ENCODE peak calls at places on chromosomes 5 and 9, in four cellular contexts. One of them, this sample, is unnamed.

GRCh38 chr5:15768936-15769335 is 269.0 kb downstream of the FBXL7 start:
- DNase-seq in SK-N-SH: no peak
- DNase-seq in WERI-Rb-1: no peak
- DNase-seq in HCT116: no peak
- DNase-seq in this sample: no peak

GRCh38 chr5:151118898-151119600 is 38.2 kb upstream of the TNIP1 start:
- DNase-seq in WERI-Rb-1: no peak
- DNase-seq in HCT116: no peak
- DNase-seq in SK-N-SH: no peak
- DNase-seq in this sample: no peak

GRCh38 chr5:541148-541887 is 17.1 kb upstream of the SLC9A3 start:
- DNase-seq in WERI-Rb-1: no peak
- DNase-seq in SK-N-SH: no peak
- DNase-seq in HCT116: no peak
- DNase-seq in this sample: peak

GRCh38 chr9:95506438-95506691 is 10.4 kb downstream of the PTCH1 start:
- DNase-seq in SK-N-SH: peak
- DNase-seq in WERI-Rb-1: peak
- DNase-seq in HCT116: no peak
- DNase-seq in this sample: no peak

GRCh38 chr5:4874097-4874496 is 266.0 kb upstream of the ADAMTS16 start:
- DNase-seq in HCT116: no peak
- DNase-seq in WERI-Rb-1: no peak
- DNase-seq in SK-N-SH: no peak
- DNase-seq in this sample: no peak

GRCh38 chr5:109354761-109355160 is 55.0 kb downstream of the PJA2 start:
- DNase-seq in WERI-Rb-1: no peak
- DNase-seq in HCT116: no peak
- DNase-seq in SK-N-SH: no peak
- DNase-seq in this sample: no peak

GRCh38 chr9:123828449-123828848 is 101.5 kb downstream of the DENND1A start:
- DNase-seq in WERI-Rb-1: no peak
- DNase-seq in SK-N-SH: peak
- DNase-seq in HCT116: no peak
- DNase-seq in this sample: no peak

GRCh38 chr9:10251490-10251889 is 361.3 kb downstream of the PTPRD start:
- DNase-seq in HCT116: no peak
- DNase-seq in WERI-Rb-1: no peak
- DNase-seq in SK-N-SH: no peak
- DNase-seq in this sample: no peak

GRCh38 chr5:174335682-174336364 is 290.3 kb downstream of the NSG2 start:
- DNase-seq in WERI-Rb-1: no peak
- DNase-seq in HCT116: no peak
- DNase-seq in SK-N-SH: no peak
- DNase-seq in this sample: no peak

GRCh38 chr5:44974813-44975212 is 166.1 kb downstream of the MRPS30 start:
- DNase-seq in SK-N-SH: no peak
- DNase-seq in WERI-Rb-1: no peak
- DNase-seq in HCT116: no peak
- DNase-seq in this sample: no peak

GRCh38 chr5:111830333-111830732 is 73.3 kb upstream of the NREP start:
- DNase-seq in SK-N-SH: no peak
- DNase-seq in HCT116: peak
- DNase-seq in WERI-Rb-1: no peak
- DNase-seq in this sample: no peak

GRCh38 chr5:168007286-168007685 is 284.2 kb upstream of the WWC1 start:
- DNase-seq in WERI-Rb-1: no peak
- DNase-seq in SK-N-SH: no peak
- DNase-seq in HCT116: no peak
- DNase-seq in this sample: no peak

GRCh38 chr9:17627641-17628040 is 48.8 kb downstream of the SH3GL2 start:
- DNase-seq in SK-N-SH: no peak
- DNase-seq in HCT116: no peak
- DNase-seq in WERI-Rb-1: peak
- DNase-seq in this sample: no peak

GRCh38 chr5:179267671-179268071 is 77.6 kb downstream of the ADAMTS2 start:
- DNase-seq in WERI-Rb-1: no peak
- DNase-seq in HCT116: no peak
- DNase-seq in SK-N-SH: peak
- DNase-seq in this sample: peak

GRCh38 chr9:27151693-27152397 is 42.8 kb downstream of the TEK start:
- DNase-seq in SK-N-SH: no peak
- DNase-seq in HCT116: no peak
- DNase-seq in WERI-Rb-1: no peak
- DNase-seq in this sample: no peak

GRCh38 chr5:28809811-28810750 is 1771.7 kb upstream of the CDH9 start:
- DNase-seq in SK-N-SH: peak
- DNase-seq in HCT116: no peak
- DNase-seq in WERI-Rb-1: no peak
- DNase-seq in this sample: no peak

GRCh38 chr5:155103164-155103563 is 89.6 kb downstream of the KIF4B start:
- DNase-seq in WERI-Rb-1: no peak
- DNase-seq in HCT116: no peak
- DNase-seq in SK-N-SH: peak
- DNase-seq in this sample: no peak

GRCh38 chr5:116068028-116068632 is 16.7 kb upstream of the COMMD10 start:
- DNase-seq in SK-N-SH: peak
- DNase-seq in WERI-Rb-1: no peak
- DNase-seq in HCT116: peak
- DNase-seq in this sample: no peak

GRCh38 chr9:85960688-85961093 is 19.7 kb downstream of the NAA35 start:
- DNase-seq in SK-N-SH: no peak
- DNase-seq in WERI-Rb-1: no peak
- DNase-seq in HCT116: no peak
- DNase-seq in this sample: no peak

GRCh38 chr5:138180183-138180782 is 1.4 kb downstream of the KIF20A start:
- DNase-seq in SK-N-SH: peak
- DNase-seq in WERI-Rb-1: peak
- DNase-seq in HCT116: peak
- DNase-seq in this sample: no peak

GRCh38 chr5:137975208-137975607 is 57.7 kb downstream of the FAM13B start:
- DNase-seq in SK-N-SH: no peak
- DNase-seq in WERI-Rb-1: no peak
- DNase-seq in HCT116: no peak
- DNase-seq in this sample: no peak

GRCh38 chr9:21357479-21358290 is 7.0 kb upstream of the IFNA6 start:
- DNase-seq in WERI-Rb-1: no peak
- DNase-seq in SK-N-SH: no peak
- DNase-seq in HCT116: no peak
- DNase-seq in this sample: no peak

GRCh38 chr5:10489810-10490426 is 48.2 kb downstream of the ROPN1L start:
- DNase-seq in SK-N-SH: no peak
- DNase-seq in HCT116: no peak
- DNase-seq in WERI-Rb-1: no peak
- DNase-seq in this sample: no peak

GRCh38 chr5:137734962-137735530 is 843 bp downstream of the KLHL3 start:
- DNase-seq in WERI-Rb-1: peak
- DNase-seq in HCT116: no peak
- DNase-seq in SK-N-SH: peak
- DNase-seq in this sample: peak

GRCh38 chr5:98504488-98504887 is 269.0 kb upstream of the RGMB start:
- DNase-seq in SK-N-SH: no peak
- DNase-seq in HCT116: no peak
- DNase-seq in WERI-Rb-1: no peak
- DNase-seq in this sample: no peak

GRCh38 chr9:118652935-118653334 is 716.3 kb downstream of the BRINP1 start:
- DNase-seq in HCT116: no peak
- DNase-seq in SK-N-SH: no peak
- DNase-seq in WERI-Rb-1: no peak
- DNase-seq in this sample: no peak

GRCh38 chr9:89536145-89536574 is 38.2 kb upstream of the SEMA4D start:
- DNase-seq in SK-N-SH: no peak
- DNase-seq in WERI-Rb-1: no peak
- DNase-seq in HCT116: no peak
- DNase-seq in this sample: no peak

GRCh38 chr5:140466981-140467742 is 65.5 kb downstream of the ANKHD1 start:
- DNase-seq in SK-N-SH: no peak
- DNase-seq in WERI-Rb-1: no peak
- DNase-seq in HCT116: no peak
- DNase-seq in this sample: no peak

GRCh38 chr9:5305741-5306140 is 1.2 kb upstream of the RLN2 start:
- DNase-seq in WERI-Rb-1: no peak
- DNase-seq in HCT116: no peak
- DNase-seq in SK-N-SH: no peak
- DNase-seq in this sample: no peak

GRCh38 chr5:1020461-1020961 is 11.9 kb downstream of the NKD2 start:
- DNase-seq in HCT116: no peak
- DNase-seq in SK-N-SH: no peak
- DNase-seq in WERI-Rb-1: no peak
- DNase-seq in this sample: no peak

GRCh38 chr9:32248189-32248712 is 136.2 kb upstream of the ACO1 start:
- DNase-seq in HCT116: no peak
- DNase-seq in SK-N-SH: no peak
- DNase-seq in WERI-Rb-1: no peak
- DNase-seq in this sample: no peak

GRCh38 chr9:32247173-32247572 is 137.3 kb upstream of the ACO1 start:
- DNase-seq in WERI-Rb-1: no peak
- DNase-seq in SK-N-SH: no peak
- DNase-seq in HCT116: no peak
- DNase-seq in this sample: no peak

GRCh38 chr9:32255026-32255425 is 129.4 kb upstream of the ACO1 start:
- DNase-seq in WERI-Rb-1: no peak
- DNase-seq in SK-N-SH: no peak
- DNase-seq in HCT116: no peak
- DNase-seq in this sample: no peak

GRCh38 chr9:32251539-32251938 is 132.9 kb upstream of the ACO1 start:
- DNase-seq in HCT116: peak
- DNase-seq in WERI-Rb-1: peak
- DNase-seq in SK-N-SH: peak
- DNase-seq in this sample: peak
- TF ChIP-seq CTCF in HCT116: peak
- TF ChIP-seq CTCF in WERI-Rb-1: peak
- TF ChIP-seq CTCF in SK-N-SH: peak
- TF ChIP-seq CTCF in this sample: peak

DNA sequence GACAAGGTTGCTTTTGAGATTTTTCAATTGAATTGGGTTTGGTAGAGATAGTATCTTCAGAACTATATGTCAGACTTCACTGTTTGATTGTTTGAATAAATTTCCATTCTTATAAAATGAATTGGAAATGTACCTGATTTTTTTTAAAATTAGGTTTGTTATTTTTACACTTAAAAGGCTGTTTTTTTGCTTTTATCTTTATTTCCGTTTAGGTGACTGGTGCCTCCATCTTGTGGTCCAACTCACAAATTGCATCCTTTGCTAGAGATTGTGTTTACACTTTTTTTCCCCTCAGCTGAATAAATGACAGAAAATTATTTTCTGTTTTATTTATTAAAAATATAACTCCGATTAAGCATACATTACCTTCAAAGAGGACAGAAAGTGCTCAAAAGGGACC is 15.6 kb downstream of the NDUFAF2 start:
- DNase-seq in SK-N-SH: peak
- DNase-seq in WERI-Rb-1: no peak
- DNase-seq in HCT116: peak
- DNase-seq in this sample: no peak
- TF ChIP-seq CTCF in SK-N-SH: peak
- TF ChIP-seq CTCF in WERI-Rb-1: peak
- TF ChIP-seq CTCF in HCT116: peak
- TF ChIP-seq CTCF in this sample: peak

GRCh38 chr9:12640866-12641636 is 52.1 kb upstream of the TYRP1 start:
- DNase-seq in HCT116: no peak
- DNase-seq in SK-N-SH: no peak
- DNase-seq in WERI-Rb-1: no peak
- DNase-seq in this sample: no peak

GRCh38 chr9:12643686-12644085 is 49.5 kb upstream of the TYRP1 start:
- DNase-seq in SK-N-SH: no peak
- DNase-seq in HCT116: no peak
- DNase-seq in WERI-Rb-1: no peak
- DNase-seq in this sample: no peak

GRCh38 chr9:12640021-12640587 is 53.1 kb upstream of the TYRP1 start:
- DNase-seq in HCT116: peak
- DNase-seq in WERI-Rb-1: no peak
- DNase-seq in SK-N-SH: peak
- DNase-seq in this sample: no peak
- TF ChIP-seq CTCF in HCT116: peak
- TF ChIP-seq CTCF in WERI-Rb-1: peak
- TF ChIP-seq CTCF in SK-N-SH: peak
- TF ChIP-seq CTCF in this sample: peak

GRCh38 chr9:20356392-20357206 is 265.7 kb downstream of the MLLT3 start:
- DNase-seq in SK-N-SH: peak
- DNase-seq in HCT116: peak
- DNase-seq in WERI-Rb-1: peak
- DNase-seq in this sample: peak
- TF ChIP-seq CTCF in SK-N-SH: peak
- TF ChIP-seq CTCF in HCT116: peak
- TF ChIP-seq CTCF in WERI-Rb-1: peak
- TF ChIP-seq CTCF in this sample: peak

DNA sequence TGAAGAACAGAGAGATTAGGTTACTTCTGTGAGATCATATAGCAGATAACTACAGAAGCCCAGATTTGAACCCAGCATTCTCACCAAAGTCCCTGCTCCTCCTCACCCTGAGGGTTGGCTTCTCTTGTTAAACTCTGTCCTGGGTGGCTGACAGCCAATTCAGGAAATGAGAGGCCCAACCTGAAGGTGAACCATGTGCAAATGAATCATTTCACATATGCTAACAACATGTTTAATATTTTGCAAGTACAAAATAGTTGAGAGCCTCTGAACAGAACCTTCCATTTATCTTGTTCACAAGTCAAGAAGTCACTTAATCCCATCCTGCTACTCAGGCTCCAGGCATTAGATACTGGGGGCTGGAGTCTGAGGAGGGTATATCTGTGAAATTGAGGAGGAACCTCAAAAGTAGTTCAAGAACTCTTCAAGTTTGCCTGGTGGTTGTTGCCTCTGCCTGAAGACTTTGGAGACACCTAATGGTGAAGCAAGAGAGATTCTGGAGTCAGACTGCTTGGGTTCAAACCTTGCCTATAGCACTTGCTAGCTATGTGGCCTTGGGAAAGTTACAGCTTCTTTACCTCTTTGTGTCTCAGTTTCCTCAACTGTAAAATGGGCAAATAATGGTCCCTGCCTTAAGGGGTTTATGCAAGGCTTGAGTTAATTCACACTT is 564.0 kb downstream of the PSAT1 start:
- DNase-seq in HCT116: no peak
- DNase-seq in WERI-Rb-1: no peak
- DNase-seq in SK-N-SH: no peak
- DNase-seq in this sample: no peak
- TF ChIP-seq CTCF in HCT116: no peak
- TF ChIP-seq CTCF in WERI-Rb-1: no peak
- TF ChIP-seq CTCF in SK-N-SH: peak
- TF ChIP-seq CTCF in this sample: peak